ENCODE peak calls at places on chromosomes 11 and 22, in ten cellular contexts. Y is choroid plexus epithelial cell; Z is CD8-positive, alpha-beta T cell; X is GM12865; W is tibial artery; D is IMR-90; F is testis; G is transverse colon; L is bronchial epithelial cell; T is adrenal gland. V is an unnamed sample.

GRCh38 chr11:111378773-111379499 is at the start of gene POU2AF1:
- DNase-seq in Z (peak), W (no peak), X (peak), D (peak), Y (peak), G (peak), F (no peak), L (no peak), T (no peak), V (peak)

GRCh38 chr11:94676769-94677168 is 91.4 kb upstream of the AMOTL1 start:
- DNase-seq in W (no peak), Y (no peak), Z (no peak), L (peak), T (no peak), G (no peak), X (no peak), D (no peak), F (no peak), V (no peak)

GRCh38 chr22:33687464-33687863 is 232.8 kb downstream of the LARGE1 start:
- DNase-seq in T (no peak), Z (no peak), X (no peak), G (no peak), W (no peak), Y (no peak), L (no peak), D (no peak), F (no peak), V (no peak)

GRCh38 chr11:83628622-83629347 is 342.6 kb upstream of the CCDC90B start:
- DNase-seq in Z (no peak), G (no peak), D (no peak), X (no peak), L (no peak), T (no peak), F (no peak), Y (no peak), W (no peak), V (no peak)

GRCh38 chr11:44568706-44569473 is 3.4 kb downstream of the CD82 start:
- DNase-seq in W (peak), T (peak), Z (peak), G (peak), F (peak), X (peak), D (peak), L (peak), Y (peak), V (peak)

GRCh38 chr11:44004452-44004833 is 43.3 kb upstream of the ACCSL start:
- DNase-seq in X (no peak), D (no peak), W (peak), F (no peak), Y (no peak), Z (no peak), L (no peak), T (no peak), G (no peak), V (no peak)

GRCh38 chr22:46635756-46636155 is 15.6 kb downstream of the GRAMD4 start:
- DNase-seq in Z (no peak), X (no peak), D (no peak), G (no peak), F (no peak), T (no peak), W (no peak), L (no peak), Y (no peak), V (no peak)

GRCh38 chr22:35192121-35192918 is 65.0 kb upstream of the HMGXB4 start:
- DNase-seq in T (no peak), Y (no peak), W (no peak), D (peak), G (no peak), L (peak), X (no peak), F (no peak), Z (no peak), V (no peak)

GRCh38 chr11:112844530-112844929 is 116.7 kb upstream of the NCAM1 start:
- DNase-seq in D (no peak), Z (no peak), T (no peak), G (no peak), Y (no peak), F (peak), L (no peak), W (no peak), X (no peak), V (no peak)

GRCh38 chr11:64918056-64918455 is 1.0 kb upstream of the ATG2A start:
- DNase-seq in D (peak), G (no peak), Z (no peak), Y (peak), X (peak), L (peak), T (no peak), F (peak), W (no peak), V (peak)

GRCh38 chr11:61495801-61496601 is 12.5 kb upstream of the LRRC10B start:
- DNase-seq in F (no peak), W (no peak), L (no peak), X (no peak), Y (no peak), D (peak), G (no peak), Z (no peak), T (no peak), V (peak)

GRCh38 chr11:27158763-27159679 is 118.4 kb downstream of the BBOX1 start:
- DNase-seq in G (peak), X (peak), L (peak), W (peak), T (peak), D (peak), Z (no peak), Y (peak), F (peak), V (peak)

GRCh38 chr22:43894122-43894521 is 2.3 kb upstream of the PNPLA5 start:
- DNase-seq in X (no peak), Y (no peak), D (no peak), T (no peak), F (no peak), W (no peak), Z (no peak), G (no peak), L (no peak), V (no peak)

GRCh38 chr11:1827095-1827797 is 7.5 kb upstream of the SYT8 start:
- DNase-seq in X (no peak), L (peak), Y (peak), D (peak), F (peak), G (peak), W (peak), T (no peak), Z (no peak), V (peak)

GRCh38 chr11:6320411-6321207 is at the start of gene CAVIN3:
- DNase-seq in D (peak), W (peak), X (peak), T (peak), G (peak), L (peak), Z (no peak), F (peak), Y (peak), V (peak)

GRCh38 chr11:37511425-37511933 is 913.4 kb upstream of the RAG2 start:
- DNase-seq in D (peak), Y (peak), Z (no peak), F (no peak), X (no peak), W (no peak), L (peak), G (no peak), T (no peak), V (peak)

GRCh38 chr11:117273550-117274289 is 17.4 kb upstream of the BACE1-AS start:
- DNase-seq in Z (no peak), X (no peak), D (peak), T (no peak), W (no peak), F (no peak), G (no peak), L (peak), Y (peak), V (peak)

GRCh38 chr22:45977003-45977395 is at the start of gene WNT7B:
- DNase-seq in Z (no peak), F (no peak), G (no peak), W (no peak), D (no peak), Y (no peak), L (peak), T (no peak), X (no peak), V (no peak)

GRCh38 chr11:122424636-122425035 is 230.9 kb upstream of the UBASH3B start:
- DNase-seq in X (no peak), F (no peak), W (no peak), Y (no peak), D (no peak), G (no peak), T (no peak), Z (no peak), L (no peak), V (no peak)
- TF ChIP-seq CTCF in X (no peak), F (no peak), W (no peak), Y (no peak), D (no peak), G (no peak), T (no peak), Z (no peak), L (no peak), V (no peak)

GRCh38 chr11:75103380-75104026 is 6.8 kb upstream of the OR2AT4 start:
- DNase-seq in Y (peak), G (no peak), L (peak), Z (no peak), F (no peak), W (no peak), X (peak), D (peak), T (no peak), V (peak)

GRCh38 chr11:75100314-75100713 is 3.6 kb upstream of the OR2AT4 start:
- DNase-seq in F (no peak), L (peak), X (peak), D (peak), Y (peak), G (no peak), Z (no peak), T (no peak), W (no peak), V (peak)

GRCh38 chr11:75105462-75105925 is 8.8 kb upstream of the OR2AT4 start:
- DNase-seq in F (peak), W (no peak), Z (no peak), X (peak), T (no peak), L (no peak), Y (peak), D (no peak), G (no peak), V (no peak)

GRCh38 chr11:75099635-75100034 is 3.0 kb upstream of the OR2AT4 start:
- DNase-seq in D (no peak), G (no peak), T (no peak), Y (no peak), W (no peak), F (no peak), X (no peak), Z (no peak), L (no peak), V (no peak)

DNA sequence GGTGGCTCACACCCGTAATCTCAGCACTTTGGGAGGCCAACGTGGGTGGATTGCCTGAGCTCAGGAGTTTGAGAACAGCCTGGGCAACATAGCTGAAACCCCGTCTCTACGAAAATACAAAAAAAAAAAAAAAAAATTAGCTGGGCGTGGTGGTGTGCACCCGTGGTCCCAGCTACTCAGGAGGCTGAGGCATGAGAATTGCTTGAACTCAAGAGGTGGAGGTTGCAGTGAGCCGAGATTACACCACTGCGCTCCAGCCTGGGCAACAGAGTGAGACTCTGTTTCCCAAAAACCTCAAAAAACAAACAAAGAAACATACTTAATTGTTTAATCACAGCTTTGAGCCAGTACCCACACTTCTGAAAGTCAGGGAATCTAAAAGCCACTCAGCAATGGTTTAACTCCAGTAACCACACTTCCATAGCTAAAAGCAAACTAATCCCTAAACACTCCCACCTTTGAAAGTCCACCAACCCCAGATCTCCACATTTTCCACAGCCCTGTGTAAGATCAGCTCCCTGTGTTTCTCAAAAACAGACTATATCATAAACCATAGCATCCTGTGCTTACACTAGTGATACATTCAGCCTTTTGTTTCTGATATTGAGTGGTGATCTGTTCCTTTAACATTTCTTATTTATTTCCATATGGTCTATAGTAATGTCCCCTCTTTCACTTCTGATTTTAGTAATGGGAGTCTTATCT is 4.9 kb upstream of the OR2AT4 start:
- DNase-seq in Z (no peak), F (no peak), W (no peak), G (no peak), T (no peak), L (no peak), D (no peak), Y (no peak), X (no peak), V (no peak)
- H3K4me3 ChIP-seq in Z (no peak), F (no peak), W (no peak), G (no peak), T (no peak), L (no peak), D (no peak), Y (no peak), X (no peak), V (no peak)

DNA sequence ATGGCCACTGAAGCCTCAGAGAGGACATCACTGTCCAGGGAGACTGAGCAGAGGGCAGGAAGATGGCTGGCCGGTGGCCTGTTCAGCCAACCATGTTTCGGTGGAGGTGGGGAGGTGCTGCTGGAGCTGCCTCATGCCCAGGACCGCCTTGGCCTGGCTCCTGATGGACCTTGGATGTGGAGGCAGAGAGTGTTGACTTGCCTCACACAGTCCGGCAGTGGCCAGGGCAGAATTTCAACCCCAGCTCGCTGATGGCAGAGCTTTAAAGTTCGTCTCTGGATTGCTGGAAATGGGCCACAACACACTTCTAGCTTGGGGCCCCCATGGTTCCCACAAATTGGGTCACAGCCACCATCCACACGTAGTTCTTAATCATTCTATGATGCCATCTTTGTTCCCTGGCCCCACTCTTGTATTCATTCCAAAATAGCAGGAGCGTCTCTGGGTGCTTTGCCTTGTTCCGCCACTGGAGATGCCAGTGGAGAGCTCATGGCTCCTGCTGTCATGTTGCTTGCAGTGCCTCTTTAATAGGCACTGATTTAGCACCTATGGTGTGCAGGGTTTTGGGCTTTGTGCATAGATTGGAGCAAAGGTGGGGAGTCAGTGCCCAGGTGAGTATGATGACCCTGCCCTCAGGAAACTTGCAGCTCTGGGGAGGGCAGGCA is 5.6 kb downstream of the MAPK8IP1 start:
- DNase-seq in L (no peak), Y (no peak), T (no peak), Z (no peak), G (no peak), F (no peak), D (no peak), X (no peak), W (no peak), V (no peak)
- TF ChIP-seq CTCF in L (no peak), Y (no peak), T (no peak), Z (no peak), G (no peak), F (no peak), D (no peak), X (no peak), W (no peak), V (no peak)

DNA sequence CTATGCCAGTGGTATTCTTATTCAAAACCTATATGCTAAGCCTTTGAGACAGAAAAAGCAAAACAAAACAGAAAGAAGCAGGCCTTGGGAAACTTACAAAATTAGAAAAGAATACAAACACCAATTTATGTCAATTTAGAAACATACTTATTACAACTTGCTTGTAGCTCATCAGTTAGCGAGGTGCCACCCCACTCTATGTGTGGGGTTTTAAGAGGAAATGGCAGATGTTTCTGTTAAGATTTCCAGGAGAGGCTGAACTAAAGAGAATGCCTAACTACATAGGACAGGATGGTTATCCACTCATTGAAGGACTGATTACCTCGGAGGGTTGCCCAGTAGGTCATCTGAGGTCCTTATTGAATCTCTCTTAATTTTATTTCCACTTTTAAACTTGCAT is 302.0 kb downstream of the ETS1 start:
- DNase-seq in G (no peak), Z (no peak), L (no peak), W (no peak), Y (no peak), X (no peak), D (no peak), T (no peak), F (no peak), V (no peak)
- H3K4me3 ChIP-seq in G (no peak), Z (no peak), L (no peak), W (no peak), Y (no peak), X (no peak), D (no peak), T (no peak), F (no peak), V (no peak)

GRCh38 chr11:132284611-132285010 is 914.2 kb downstream of the NTM start:
- DNase-seq in F (no peak), W (no peak), T (no peak), G (no peak), D (no peak), X (no peak), Z (no peak), Y (no peak), L (no peak), V (no peak)

GRCh38 chr11:132284048-132284447 is 913.6 kb downstream of the NTM start:
- DNase-seq in W (no peak), D (no peak), L (no peak), X (no peak), Z (no peak), T (no peak), G (no peak), Y (no peak), F (no peak), V (no peak)

DNA sequence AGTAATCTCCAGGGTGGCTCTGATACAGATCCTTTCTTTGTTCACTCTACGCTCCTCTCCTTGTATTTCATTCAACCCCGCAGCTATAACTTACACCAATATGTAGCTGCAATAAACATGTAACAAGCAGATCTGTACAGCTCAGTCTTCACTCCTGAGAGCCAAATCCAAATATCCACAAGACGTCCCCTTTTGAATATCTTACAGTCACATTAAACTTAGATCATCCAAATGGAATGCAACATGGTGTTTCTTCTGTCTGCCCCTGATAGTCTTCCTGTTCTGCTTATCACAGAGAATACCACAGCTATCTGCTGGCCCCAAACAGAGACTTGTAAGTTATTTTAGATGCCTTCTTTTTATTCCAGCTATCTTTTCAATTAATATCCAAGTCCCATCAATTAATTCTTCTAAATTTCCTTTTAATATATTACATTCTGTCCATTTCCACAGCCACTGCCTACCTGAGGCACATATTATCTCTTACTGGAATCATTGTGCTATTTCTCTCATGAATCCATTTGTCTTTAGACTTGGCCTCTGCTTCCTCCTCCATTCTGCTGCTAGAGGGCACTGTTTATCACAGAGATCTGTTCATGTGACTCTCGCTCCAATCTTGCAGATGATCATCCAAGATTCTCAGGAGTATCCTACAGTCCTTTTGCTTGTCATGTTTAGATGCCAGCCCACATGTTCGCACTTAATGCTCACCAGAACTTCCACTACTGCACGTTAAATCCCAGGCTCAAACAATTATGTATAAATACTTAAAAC is 908.6 kb downstream of the NTM start:
- DNase-seq in W (no peak), Y (peak), X (peak), T (no peak), Z (no peak), G (no peak), L (peak), D (peak), F (no peak), V (peak)
- TF ChIP-seq CTCF in W (no peak), Y (peak), X (peak), T (no peak), Z (no peak), G (no peak), L (peak), D (peak), F (no peak), V (peak)

GRCh38 chr22:41589601-41590365 is at the start of gene PMM1:
- DNase-seq in L (peak), Y (peak), X (peak), Z (peak), F (peak), W (peak), D (peak), G (peak), T (peak), V (peak)

GRCh38 chr22:41587347-41587723 is 2.3 kb downstream of the PMM1 start:
- DNase-seq in T (no peak), X (no peak), Y (no peak), W (no peak), D (no peak), Z (no peak), G (no peak), F (no peak), L (no peak), V (no peak)

GRCh38 chr22:41584881-41585280 is 4.8 kb downstream of the PMM1 start:
- DNase-seq in F (no peak), X (no peak), L (no peak), Z (no peak), D (no peak), W (no peak), T (no peak), Y (no peak), G (no peak), V (no peak)

GRCh38 chr22:41585898-41586297 is 3.7 kb downstream of the PMM1 start:
- DNase-seq in G (no peak), Y (no peak), L (no peak), W (no peak), F (no peak), T (no peak), D (no peak), Z (no peak), X (no peak), V (no peak)

DNA sequence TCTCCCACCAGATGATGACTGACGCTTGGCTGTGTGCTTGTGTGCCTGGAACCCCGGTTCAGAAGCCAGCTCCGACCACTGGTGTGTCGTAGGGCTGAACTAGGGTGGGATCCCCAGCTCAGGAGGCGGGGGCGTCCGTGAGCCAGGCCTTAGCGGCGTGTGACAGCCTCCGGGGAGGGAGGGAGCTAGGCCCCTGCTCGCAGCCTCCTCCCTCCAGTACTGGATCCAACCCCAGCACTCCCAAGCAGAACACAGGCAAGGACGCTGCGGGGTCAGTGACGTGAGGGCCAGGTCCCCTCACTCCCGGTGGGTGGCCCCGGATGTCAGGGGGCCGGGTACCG is 410 bp downstream of the PMM1 start:
- DNase-seq in Z (no peak), L (no peak), D (no peak), G (no peak), Y (peak), W (no peak), X (peak), F (peak), T (peak), V (peak)
- H3K4me3 ChIP-seq in Z (peak), L (peak), D (peak), G (peak), Y (peak), W (peak), X (peak), F (peak), T (peak), V (peak)

V was measured in fibroblast of pulmonary artery.